ENCODE peak calls at places on chromosomes 3 and 15, in seven cellular contexts. H, O, Z, G, J, I and S are unnamed samples.

GRCh38 chr15:95620934-95621579 is 709.4 kb upstream of the NR2F2 start:
- DNase-seq in Z (peak; percentile 45), G (no peak), I (peak; percentile 65), O (no peak), H (no peak), J (peak; percentile 25), S (peak; percentile 57)

GRCh38 chr15:59299919-59300617 is 72.6 kb downstream of the MYO1E start:
- DNase-seq in O (peak; percentile 68), G (peak; percentile 90), H (peak; percentile 65), J (peak; percentile 96), I (peak; percentile 97), Z (peak; percentile 97), S (peak; percentile 98)

GRCh38 chr15:68319997-68320396 is 42.5 kb downstream of the FEM1B start:
- DNase-seq in O (no peak), G (no peak), I (no peak), H (peak; percentile 22), Z (no peak), J (no peak), S (no peak)

GRCh38 chr15:25810631-25811077 is 52.5 kb downstream of the ATP10A start:
- DNase-seq in Z (peak; percentile 13), O (no peak), I (no peak), J (no peak), G (no peak), H (no peak), S (no peak)

GRCh38 chr15:98442379-98442833 is 205.9 kb upstream of the IGF1R start:
- DNase-seq in H (peak; percentile 39), Z (peak; percentile 73), I (peak; percentile 82), O (peak; percentile 54), G (peak; percentile 45), J (peak; percentile 88), S (peak; percentile 91)

GRCh38 chr15:42078903-42079302 is 15.5 kb downstream of the PLA2G4D start:
- DNase-seq in Z (no peak), H (no peak), J (no peak), I (no peak), G (no peak), O (no peak), S (no peak)

GRCh38 chr15:50046868-50047267 is 72.2 kb downstream of the ATP8B4 start:
- DNase-seq in I (peak; percentile 47), J (no peak), H (no peak), O (no peak), Z (no peak), G (no peak), S (no peak)

GRCh38 chr3:54146383-54147239 is 24.3 kb downstream of the CACNA2D3 start:
- DNase-seq in H (peak; percentile 76), I (no peak), Z (peak; percentile 33), G (peak; percentile 41), J (no peak), O (no peak), S (no peak)

GRCh38 chr3:174253221-174253620 is 605.9 kb upstream of the NAALADL2 start:
- DNase-seq in J (no peak), G (no peak), I (no peak), H (no peak), Z (peak; percentile 1), O (no peak), S (no peak)

GRCh38 chr3:97504463-97504862 is 260.1 kb upstream of the ARL6 start:
- DNase-seq in Z (no peak), G (no peak), O (no peak), I (no peak), H (no peak), J (no peak), S (no peak)

GRCh38 chr15:64430000-64430735 is 30.2 kb upstream of the ZNF609 start:
- DNase-seq in H (peak; percentile 42), J (peak; percentile 95), G (peak; percentile 19), I (peak; percentile 93), Z (peak; percentile 83), O (peak; percentile 43), S (peak; percentile 80)

GRCh38 chr3:124878561-124879394 is 8.4 kb downstream of the ITGB5 start:
- DNase-seq in G (peak; percentile 16), I (peak; percentile 95), Z (no peak), H (peak; percentile 34), O (peak; percentile 11), J (peak; percentile 90), S (peak; percentile 98)

GRCh38 chr15:84685304-84685703 is 27.3 kb upstream of the NMB start:
- DNase-seq in O (no peak), G (peak; percentile 13), Z (no peak), H (peak; percentile 70), I (peak; percentile 82), J (peak; percentile 84), S (peak; percentile 80)

GRCh38 chr3:12922299-12922698 is 80.9 kb upstream of the RPL32 start:
- DNase-seq in O (no peak), H (no peak), Z (no peak), G (no peak), J (peak; percentile 3), I (peak; percentile 15), S (peak; percentile 49)

GRCh38 chr3:43079536-43080332 is 26.1 kb downstream of the POMGNT2 start:
- DNase-seq in I (no peak), J (no peak), H (no peak), O (no peak), G (no peak), Z (no peak), S (no peak)

GRCh38 chr3:111605016-111605415 is 9.9 kb upstream of the ZBED2 start:
- DNase-seq in H (no peak), O (no peak), G (no peak), Z (no peak), I (peak; percentile 83), J (peak; percentile 13), S (peak; percentile 49)

GRCh38 chr3:188179006-188179966 is 25.3 kb downstream of the LPP start:
- DNase-seq in H (peak; percentile 52), J (peak; percentile 76), G (no peak), Z (no peak), I (peak; percentile 92), O (no peak), S (peak; percentile 73)

GRCh38 chr15:85047271-85047948 is 65.8 kb downstream of the PDE8A start:
- DNase-seq in H (peak; percentile 56), G (peak; percentile 28), J (peak; percentile 97), O (no peak), Z (peak; percentile 37), I (peak; percentile 99), S (peak; percentile 66)

GRCh38 chr3:171788546-171789351 is 21.5 kb downstream of the PLD1 start:
- DNase-seq in G (no peak), I (peak; percentile 94), O (no peak), J (peak; percentile 90), H (no peak), Z (no peak), S (peak; percentile 93)

GRCh38 chr15:92012368-92012629 is 158.8 kb downstream of the SLCO3A1 start:
- DNase-seq in H (no peak), G (no peak), Z (no peak), J (no peak), I (peak; percentile 12), O (no peak), S (no peak)
- H3K4me3 ChIP-seq in H (no peak overlapping the region), G (no peak overlapping the region), Z (no peak overlapping the region), J (no peak overlapping the region), I (no peak overlapping the region), O (no peak overlapping the region), S (no peak overlapping the region)

GRCh38 chr3:29453278-29453961 is 172.5 kb downstream of the RBMS3 start:
- DNase-seq in H (peak; percentile 51), G (peak; percentile 28), Z (no peak), J (no peak), O (no peak), I (no peak), S (no peak)
- TF ChIP-seq CTCF in H (no peak), G (no peak), Z (no peak), J (no peak), O (no peak), I (no peak), S (no peak)

DNA sequence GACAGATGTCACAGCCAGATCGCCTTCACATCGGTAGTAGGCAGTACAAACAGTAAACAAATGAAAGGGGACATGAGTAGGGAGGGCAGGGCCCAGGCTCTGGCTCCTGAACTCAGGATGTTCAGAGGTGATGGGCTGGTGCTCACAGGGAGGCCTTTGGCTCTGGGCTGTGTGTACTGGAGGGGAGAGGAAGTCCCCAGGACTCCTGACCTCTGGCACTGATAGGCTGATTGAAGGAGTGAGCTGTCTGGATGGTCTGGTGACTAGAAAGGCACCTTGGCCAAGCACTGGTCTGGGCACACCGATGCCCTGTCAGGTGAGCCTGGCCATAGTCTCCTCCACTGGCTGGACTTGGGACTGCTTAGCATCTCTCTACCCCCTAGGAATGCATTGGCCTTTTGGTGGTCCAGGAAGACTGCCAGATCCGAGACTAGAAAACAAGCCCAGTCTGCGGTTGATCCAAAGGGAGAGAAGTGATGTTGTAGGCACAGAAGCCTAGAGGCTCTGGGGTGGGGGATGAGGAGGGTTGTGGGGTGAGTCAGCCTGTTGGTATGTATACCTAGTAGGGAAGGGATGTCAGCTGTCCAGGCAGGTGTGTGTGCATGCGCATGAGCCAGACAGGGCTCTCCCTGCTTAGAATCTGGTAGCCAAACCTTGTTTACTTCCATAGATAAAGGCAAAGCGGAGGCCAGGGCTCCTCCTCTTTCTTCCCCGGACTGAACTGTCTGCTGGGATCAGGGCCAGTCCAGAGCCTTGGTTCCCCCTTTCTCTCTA is 1.9 kb downstream of the SPINT1 start:
- DNase-seq in I (no peak), H (no peak), J (no peak), G (peak; percentile 87), Z (no peak), O (no peak), S (no peak)
- H3K4me3 ChIP-seq in I (no peak overlapping the region), H (peak overlapping the region; percentile 68), J (no peak overlapping the region), G (no peak overlapping the region), Z (no peak overlapping the region), O (no peak overlapping the region), S (no peak overlapping the region)

GRCh38 chr3:18127864-18128185 is 297.3 kb downstream of the SATB1 start:
- DNase-seq in G (no peak), H (no peak), O (no peak), J (no peak), Z (no peak), I (no peak), S (no peak)

GRCh38 chr3:18126772-18127171 is 298.4 kb downstream of the SATB1 start:
- DNase-seq in I (no peak), O (no peak), Z (no peak), J (no peak), H (no peak), G (no peak), S (no peak)

GRCh38 chr3:18122264-18122663 is 302.9 kb downstream of the SATB1 start:
- DNase-seq in J (no peak), I (no peak), G (no peak), H (no peak), Z (no peak), O (no peak), S (no peak)

GRCh38 chr3:18124501-18124900 is 300.6 kb downstream of the SATB1 start:
- DNase-seq in G (no peak), H (no peak), I (peak; percentile 67), O (no peak), J (peak; percentile 85), Z (no peak), S (peak; percentile 77)

DNA sequence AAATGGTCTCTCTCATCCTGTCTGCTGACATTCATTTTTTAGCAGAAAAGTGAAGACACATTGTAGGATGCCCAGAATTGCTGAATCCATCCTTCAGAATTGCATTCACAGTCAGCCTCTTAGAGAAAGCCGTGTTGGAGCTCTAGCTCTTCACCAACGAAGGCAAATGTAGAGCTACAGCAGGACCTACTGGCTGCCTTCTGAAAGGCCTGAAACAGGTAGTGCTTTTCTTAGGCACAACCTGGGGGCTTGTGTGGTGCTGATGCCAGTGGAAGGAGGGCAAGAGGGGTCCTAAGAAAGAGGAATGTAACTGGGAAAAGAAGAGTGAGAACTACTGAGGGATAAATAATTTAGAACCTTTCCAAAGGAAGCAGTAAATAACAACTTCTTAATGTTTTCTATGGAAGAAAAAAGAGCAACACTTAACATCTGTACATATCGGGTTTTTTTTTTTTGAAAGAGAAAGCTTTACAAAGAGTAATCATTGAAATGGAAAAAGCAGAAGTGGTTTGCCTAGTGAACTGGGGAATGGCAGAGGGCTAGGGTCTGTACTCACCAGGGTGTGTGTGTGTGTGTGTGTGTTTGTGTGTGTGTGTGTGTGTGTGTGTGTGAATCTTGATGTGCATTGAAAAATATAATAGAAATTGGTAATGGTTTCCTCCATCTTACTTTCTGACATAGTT is 297.8 kb downstream of the SATB1 start:
- DNase-seq in G (no peak), Z (peak; percentile 35), H (no peak), O (no peak), J (no peak), I (no peak), S (no peak)
- TF ChIP-seq CTCF in G (no peak), Z (no peak), H (no peak), O (no peak), J (no peak), I (no peak), S (no peak)